ENCODE peak calls at places on chromosomes 5 and 9, in six cellular contexts. A, V, D, R, E and J are unnamed samples.

GRCh38 chr5:32098806-32099435 is 75.2 kb downstream of the GOLPH3 start:
- DNase-seq in E (no peak), D (no peak), R (no peak), A (no peak), V (no peak), J (no peak)

GRCh38 chr9:79570449-79571308 is 1.1 kb upstream of the TLE4 start:
- DNase-seq in A (peak; percentile 61), E (peak; percentile 66), V (no peak), D (peak; percentile 63), R (peak; percentile 57), J (peak; percentile 96)

GRCh38 chr5:10538103-10538788 is 25.6 kb upstream of the ANKRD33B start:
- DNase-seq in R (no peak), V (no peak), A (no peak), E (no peak), D (peak; percentile 17), J (no peak)

GRCh38 chr9:89427621-89428221 is 70.2 kb downstream of the SEMA4D start:
- DNase-seq in V (no peak), A (no peak), R (no peak), D (peak; percentile 49), E (no peak), J (no peak)

GRCh38 chr9:131697097-131697496 is 42.8 kb downstream of the RAPGEF1 start:
- DNase-seq in D (peak; percentile 61), A (peak; percentile 72), R (no peak), V (no peak), E (peak; percentile 67), J (no peak)

GRCh38 chr5:135645336-135645735 is 66.5 kb upstream of the CXCL14 start:
- DNase-seq in E (no peak), R (no peak), D (no peak), V (no peak), A (no peak), J (no peak)

GRCh38 chr5:72597456-72597948 is 90.3 kb upstream of the ZNF366 start:
- DNase-seq in E (peak; percentile 87), R (no peak), D (peak; percentile 95), V (peak; percentile 71), A (no peak), J (no peak)

GRCh38 chr5:36422957-36423356 is 121.3 kb upstream of the RANBP3L start:
- DNase-seq in A (no peak), V (no peak), D (no peak), R (no peak), E (no peak), J (no peak)

GRCh38 chr9:85258823-85259370 is 482.9 kb downstream of the AGTPBP1 start:
- DNase-seq in D (no peak), E (peak; percentile 88), V (peak; percentile 19), A (peak; percentile 76), R (peak; percentile 47), J (peak; percentile 45)

GRCh38 chr9:22100626-22101025 is 91.5 kb upstream of the CDKN2B start:
- DNase-seq in A (no peak), R (no peak), E (no peak), D (no peak), V (no peak), J (no peak)

GRCh38 chr5:435961-436640 is 6.9 kb upstream of the EXOC3 start:
- DNase-seq in E (peak; percentile 49), A (peak; percentile 47), V (no peak), R (no peak), D (peak; percentile 30), J (no peak)

GRCh38 chr5:132204330-132204729 is 23.3 kb downstream of the P4HA2 start:
- DNase-seq in V (no peak), R (no peak), A (no peak), E (no peak), D (no peak), J (no peak)

GRCh38 chr5:71533614-71534013 is 53.5 kb upstream of the MCCC2 start:
- DNase-seq in R (no peak), A (no peak), D (peak; percentile 38), V (no peak), E (peak; percentile 62), J (no peak)

GRCh38 chr5:7467179-7467578 is 71.2 kb downstream of the ADCY2 start:
- DNase-seq in E (no peak), D (no peak), V (no peak), A (no peak), R (no peak), J (no peak)

GRCh38 chr5:96408276-96408777 is 24.7 kb downstream of the PCSK1 start:
- DNase-seq in R (no peak), V (no peak), A (no peak), D (peak; percentile 25), E (no peak), J (no peak)

GRCh38 chr5:56711191-56711590 is 104.2 kb upstream of the MAP3K1 start:
- DNase-seq in A (no peak), D (peak; percentile 47), V (peak; percentile 65), E (peak; percentile 72), R (no peak), J (no peak)

GRCh38 chr5:12114075-12114474 is 209.8 kb upstream of the CTNND2 start:
- DNase-seq in D (no peak), R (no peak), V (no peak), E (no peak), A (no peak), J (no peak)

GRCh38 chr5:134242146-134242545 is 16.3 kb upstream of the PPP2CA start:
- DNase-seq in R (no peak), A (no peak), D (peak; percentile 99), V (no peak), E (peak; percentile 96), J (no peak)

GRCh38 chr9:124654431-124654830 is 116.7 kb downstream of the NR6A1 start:
- DNase-seq in R (no peak), E (no peak), V (no peak), D (no peak), A (no peak), J (no peak)

GRCh38 chr9:117707561-117707960 is 3.4 kb downstream of the TLR4 start:
- DNase-seq in E (peak; percentile 74), A (no peak), V (no peak), D (no peak), R (no peak), J (no peak)

GRCh38 chr5:64766934-64767333 is 1.6 kb downstream of the SREK1IP1 start:
- DNase-seq in E (no peak), V (no peak), R (no peak), A (no peak), D (no peak), J (no peak)
- H2AFZ ChIP-seq in E (no peak overlapping the region), V (no peak overlapping the region), R (no peak overlapping the region), A (no peak overlapping the region), D (no peak overlapping the region), J (no peak overlapping the region)

GRCh38 chr9:81686614-81687520 is 2.5 kb downstream of the TLE1 start:
- DNase-seq in V (peak; percentile 71), A (peak; percentile 87), E (peak; percentile 88), D (peak; percentile 87), R (no peak), J (peak; percentile 82)

GRCh38 chr9:81689343-81690175 is at the start of gene TLE1:
- DNase-seq in E (peak; percentile 100), V (peak; percentile 100), R (peak; percentile 99), D (peak; percentile 100), A (peak; percentile 100), J (peak; percentile 100)

GRCh38 chr9:81690251-81690851 is 1.0 kb upstream of the TLE1 start:
- DNase-seq in R (no peak), E (no peak), D (peak; percentile 27), V (peak; percentile 88), A (peak; percentile 53), J (no peak)

GRCh38 chr9:81685763-81686613 is 3.4 kb downstream of the TLE1 start:
- DNase-seq in V (peak; percentile 44), E (peak; percentile 48), A (no peak), D (peak; percentile 55), R (no peak), J (no peak)

DNA sequence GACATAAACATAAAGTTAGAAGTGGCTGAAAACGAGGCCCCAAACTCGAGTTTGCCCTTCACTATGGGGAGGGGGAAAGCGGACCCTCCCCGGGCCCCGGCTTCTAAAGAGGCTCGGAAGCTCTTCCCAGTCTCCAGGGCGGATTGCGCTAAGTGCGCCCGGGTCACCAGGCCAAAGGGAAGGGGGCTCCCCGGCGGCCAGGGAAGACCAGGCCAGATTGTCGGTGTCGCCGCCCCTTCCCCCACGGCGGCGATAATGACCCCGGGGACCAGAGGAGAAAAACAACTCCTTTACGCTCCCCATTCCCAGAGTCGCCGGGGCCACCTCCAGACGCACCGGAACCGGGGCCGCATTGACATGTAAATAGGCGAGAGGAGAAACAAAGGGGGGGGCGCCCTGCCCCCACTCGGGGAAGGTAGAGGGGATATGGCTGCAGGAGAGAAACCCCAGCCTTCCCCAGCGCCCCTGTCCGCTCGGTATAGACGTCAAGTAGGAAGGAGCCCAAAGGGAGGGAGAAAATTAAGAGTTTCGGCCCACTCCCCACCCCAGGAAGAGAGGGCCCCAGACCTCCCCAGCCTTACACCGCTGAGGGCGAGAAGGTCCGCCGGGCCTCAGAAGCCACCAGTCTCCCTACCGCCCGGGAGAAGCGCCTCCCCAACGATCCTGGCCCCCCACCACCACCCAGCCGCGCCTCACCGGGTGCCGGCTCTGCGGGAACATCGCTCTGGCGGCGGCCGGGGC is 1.7 kb downstream of the TLE1 start:
- DNase-seq in V (peak; percentile 14), A (peak; percentile 82), R (no peak), E (peak; percentile 56), D (no peak), J (peak; percentile 59)
- H3K23ac ChIP-seq in V (no peak overlapping the region), A (no peak overlapping the region), R (no peak overlapping the region), E (peak overlapping the region; percentile 85), D (peak overlapping the region; percentile 21), J (peak overlapping the region; percentile 55)

GRCh38 chr9:113164536-113165300 is 13.9 kb downstream of the SLC31A2 start:
- DNase-seq in R (no peak), V (no peak), D (peak; percentile 58), E (peak; percentile 27), A (no peak), J (no peak)
- H3K18ac ChIP-seq in R (no peak overlapping the region), V (no peak overlapping the region), D (no peak overlapping the region), E (no peak overlapping the region), A (no peak overlapping the region), J (no peak overlapping the region)

GRCh38 chr5:142978726-142979125 is 208.5 kb downstream of the ARHGAP26 start:
- DNase-seq in D (peak; percentile 31), E (no peak), R (no peak), A (no peak), V (no peak), J (no peak)

GRCh38 chr5:142979636-142980035 is 209.5 kb downstream of the ARHGAP26 start:
- DNase-seq in A (peak; percentile 44), R (no peak), D (no peak), E (no peak), V (no peak), J (no peak)

GRCh38 chr5:142978252-142978651 is 208.1 kb downstream of the ARHGAP26 start:
- DNase-seq in V (no peak), R (no peak), A (no peak), E (no peak), D (no peak), J (no peak)

GRCh38 chr5:142976861-142977260 is 206.7 kb downstream of the ARHGAP26 start:
- DNase-seq in R (no peak), E (peak; percentile 46), A (no peak), D (peak; percentile 29), V (peak; percentile 11), J (no peak)

DNA sequence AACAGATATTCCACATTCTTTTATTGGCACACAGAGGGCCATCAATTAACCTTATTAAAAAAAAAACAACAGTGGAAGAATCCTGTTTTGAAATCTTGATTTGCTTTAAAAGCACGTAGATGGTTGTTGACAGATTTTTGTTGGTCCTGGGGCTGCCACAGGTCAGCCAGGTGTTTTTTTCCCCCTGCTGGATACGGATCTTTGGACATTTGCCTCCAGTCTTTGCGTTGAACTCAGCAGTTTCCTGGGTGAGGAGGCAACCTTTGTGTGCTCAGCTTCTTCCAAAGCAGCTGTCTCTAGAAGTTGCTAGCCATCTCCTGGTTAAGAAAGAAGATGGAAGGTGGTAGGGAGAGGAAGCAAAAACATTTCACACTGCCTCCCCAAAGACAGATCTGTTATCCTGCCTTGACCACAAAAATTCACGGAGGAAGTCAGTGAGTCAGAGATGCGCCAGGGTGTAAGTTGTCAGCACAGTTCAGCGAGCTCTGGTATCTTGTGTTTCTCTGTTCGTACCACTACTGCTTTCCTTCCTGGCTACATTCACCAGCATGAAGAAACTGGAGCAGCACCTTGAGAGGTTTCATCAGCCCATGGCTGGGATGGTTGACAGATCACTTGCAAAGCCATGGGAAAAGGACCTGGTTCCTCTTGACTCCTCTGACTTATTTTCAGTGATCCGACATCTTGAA is 207.3 kb downstream of the ARHGAP26 start:
- DNase-seq in D (peak; percentile 94), E (peak; percentile 93), A (no peak), R (no peak), V (peak; percentile 75), J (no peak)
- H2AFZ ChIP-seq in D (peak overlapping the region; percentile 55), E (no peak overlapping the region), A (no peak overlapping the region), R (no peak overlapping the region), V (no peak overlapping the region), J (no peak overlapping the region)